ENCODE peak calls at places on chromosomes 5 and 9, in eight cellular contexts. Q, N, H, C, U, V, T and W are unnamed samples.

GRCh38 chr9:22041792-22042191 is 32.7 kb upstream of the CDKN2B start:
- DNase-seq in Q (peak; percentile 71), C (peak; percentile 97), V (peak; percentile 41), U (peak; percentile 33), H (no peak), N (no peak), T (no peak), W (no peak)

GRCh38 chr5:76470978-76471377 is 67.9 kb downstream of the IQGAP2 start:
- DNase-seq in U (no peak), N (no peak), Q (no peak), C (no peak), T (no peak), V (no peak), H (no peak), W (no peak)

GRCh38 chr9:105341784-105342183 is 97.3 kb downstream of the SLC44A1 start:
- DNase-seq in C (no peak), N (no peak), T (no peak), H (no peak), Q (no peak), V (peak; percentile 35), U (no peak), W (no peak)

GRCh38 chr5:1521671-1522600 is 1.8 kb downstream of the LPCAT1 start:
- DNase-seq in H (peak; percentile 1), T (no peak), C (peak; percentile 69), U (peak; percentile 61), N (peak; percentile 17), V (peak; percentile 75), Q (peak; percentile 21), W (no peak)

GRCh38 chr5:171272996-171273970 is 35.8 kb upstream of the TLX3 start:
- DNase-seq in V (peak; percentile 54), C (peak; percentile 41), H (no peak), T (no peak), U (peak; percentile 45), Q (no peak), N (no peak), W (no peak)

GRCh38 chr5:32109236-32109635 is 64.9 kb downstream of the GOLPH3 start:
- DNase-seq in Q (no peak), C (no peak), T (no peak), V (peak; percentile 66), H (no peak), N (no peak), U (no peak), W (no peak)

GRCh38 chr9:127201071-127201541 is 63.5 kb upstream of the GARNL3 start:
- DNase-seq in N (no peak), V (no peak), U (peak; percentile 18), Q (no peak), C (no peak), H (no peak), T (no peak), W (no peak)

GRCh38 chr5:118888556-118888955 is 99.8 kb downstream of the DTWD2 start:
- DNase-seq in N (no peak), U (no peak), T (no peak), H (no peak), Q (no peak), V (no peak), C (peak; percentile 4), W (no peak)

GRCh38 chr5:144598451-144599068 is 427.9 kb downstream of the KCTD16 start:
- DNase-seq in Q (peak; percentile 44), U (no peak), H (no peak), T (no peak), V (no peak), N (no peak), C (no peak), W (no peak)

GRCh38 chr9:110776207-110776606 is 107.6 kb downstream of the MUSK start:
- DNase-seq in Q (no peak), C (no peak), U (no peak), H (no peak), N (no peak), V (no peak), T (no peak), W (no peak)

GRCh38 chr9:103397868-103398600 is 402.9 kb downstream of the CYLC2 start:
- DNase-seq in H (no peak), Q (peak; percentile 27), U (peak; percentile 0), V (peak; percentile 83), N (no peak), T (peak; percentile 2), C (peak; percentile 76), W (no peak)

GRCh38 chr5:2017540-2018389 is 135.0 kb upstream of the IRX4 start:
- DNase-seq in T (peak; percentile 19), U (no peak), C (no peak), N (no peak), V (peak; percentile 19), Q (no peak), H (no peak), W (no peak)

GRCh38 chr5:61625682-61626620 is 293.9 kb downstream of the ZSWIM6 start:
- DNase-seq in H (no peak), V (peak; percentile 18), Q (peak; percentile 79), T (no peak), C (peak; percentile 8), N (peak; percentile 66), U (no peak), W (peak; percentile 90)

GRCh38 chr5:135222171-135222681 is 176.8 kb downstream of the MACROH2A1 start:
- DNase-seq in C (peak; percentile 75), Q (peak; percentile 45), V (no peak), N (no peak), U (no peak), T (no peak), H (no peak), W (no peak)

GRCh38 chr5:173954671-173955605 is 34.0 kb upstream of the C5orf47 start:
- DNase-seq in N (no peak), H (no peak), T (no peak), Q (no peak), V (peak; percentile 41), U (peak; percentile 86), C (no peak), W (peak; percentile 52)

GRCh38 chr9:128683340-128684064 is 5.5 kb upstream of the SET start:
- DNase-seq in U (no peak), C (peak; percentile 87), T (no peak), V (peak; percentile 64), Q (peak; percentile 72), N (peak; percentile 61), H (no peak), W (peak; percentile 72)

GRCh38 chr5:150368526-150368925 is 11.0 kb downstream of the TCOF1 start:
- DNase-seq in U (no peak), V (no peak), N (no peak), T (no peak), C (no peak), Q (no peak), H (no peak), W (no peak)

GRCh38 chr9:17528859-17529258 is 50.0 kb upstream of the SH3GL2 start:
- DNase-seq in T (no peak), N (no peak), Q (no peak), U (no peak), C (peak; percentile 17), H (no peak), V (peak; percentile 27), W (no peak)

GRCh38 chr9:86757382-86757720 is 190.0 kb downstream of the GAS1 start:
- DNase-seq in N (no peak), V (no peak), Q (no peak), T (no peak), H (no peak), C (no peak), U (no peak), W (no peak)

GRCh38 chr9:127943011-127943662 is 5.5 kb upstream of the DPM2 start:
- DNase-seq in N (no peak), V (no peak), T (no peak), H (no peak), U (no peak), C (no peak), Q (no peak), W (no peak)

GRCh38 chr9:20903214-20903613 is 128.2 kb downstream of the HACD4 start:
- DNase-seq in V (no peak), T (no peak), U (no peak), Q (no peak), H (no peak), N (no peak), C (no peak), W (no peak)

GRCh38 chr9:130914417-130915095 is 17.9 kb upstream of the QRFP start:
- DNase-seq in Q (no peak), U (no peak), T (no peak), H (no peak), N (no peak), C (no peak), V (no peak), W (no peak)

GRCh38 chr9:126752881-126753670 is 51.8 kb upstream of the ZBTB43 start:
- DNase-seq in H (no peak), Q (no peak), U (no peak), T (no peak), C (peak; percentile 91), N (no peak), V (no peak), W (no peak)

GRCh38 chr9:13279284-13280162 is at the start of gene MPDZ:
- DNase-seq in U (peak; percentile 46), T (no peak), Q (peak; percentile 57), C (peak; percentile 27), N (peak; percentile 38), H (peak; percentile 12), V (peak; percentile 68), W (peak; percentile 82)

GRCh38 chr9:13281356-13282016 is 2.0 kb upstream of the MPDZ start:
- DNase-seq in V (no peak), H (no peak), T (no peak), U (no peak), Q (no peak), C (no peak), N (no peak), W (no peak)

GRCh38 chr9:13274901-13275641 is 4.4 kb downstream of the MPDZ start:
- DNase-seq in U (peak; percentile 65), H (no peak), Q (no peak), V (peak; percentile 76), C (no peak), N (no peak), T (no peak), W (no peak)

GRCh38 chr9:13278023-13278367 is 1.5 kb downstream of the MPDZ start:
- DNase-seq in Q (no peak), N (no peak), V (peak; percentile 54), T (no peak), U (no peak), H (no peak), C (peak; percentile 26), W (no peak)

GRCh38 chr9:13278368-13279246 is 885 bp downstream of the MPDZ start:
- DNase-seq in T (no peak), H (peak; percentile 5), V (peak; percentile 77), U (peak; percentile 57), C (peak; percentile 48), N (peak; percentile 55), Q (peak; percentile 26), W (peak; percentile 77)
- TF ChIP-seq CTCF in T (no peak), H (peak; percentile 18), V (peak; percentile 24), U (peak; percentile 28), C (peak; percentile 20), N (peak; percentile 22), Q (no peak), W (peak; percentile 50)

GRCh38 chr9:137191245-137191644 is 2.8 kb downstream of the SSNA1 start:
- DNase-seq in T (no peak), U (no peak), H (no peak), C (no peak), N (no peak), Q (no peak), V (no peak), W (no peak)
- TF ChIP-seq CTCF in T (no peak), U (no peak), H (no peak), C (no peak), N (no peak), Q (no peak), V (no peak), W (no peak)

GRCh38 chr9:94002316-94003140 is 47.4 kb upstream of the BARX1 start:
- DNase-seq in N (no peak), C (peak; percentile 55), U (peak; percentile 22), V (peak; percentile 72), H (no peak), Q (peak; percentile 56), T (no peak), W (no peak)
- TF ChIP-seq CTCF in N (peak; percentile 36), C (peak; percentile 77), U (peak; percentile 82), V (peak; percentile 70), H (peak; percentile 44), Q (peak; percentile 68), T (peak; percentile 29), W (peak; percentile 40)

GRCh38 chr5:146208916-146209522 is 5.6 kb downstream of the RBM27 start:
- DNase-seq in Q (no peak), U (no peak), H (no peak), T (no peak), C (peak; percentile 4), V (no peak), N (no peak), W (no peak)
- TF ChIP-seq CTCF in Q (no peak), U (peak; percentile 55), H (no peak), T (no peak), C (no peak), V (peak; percentile 27), N (peak; percentile 9), W (no peak)